ENCODE peak calls at places on chromosomes 13 and 19, in four cellular contexts. Q is choroid plexus epithelial cell, A is fibroblast of lung, F is K562. Y is an unnamed sample.

GRCh38 chr19:38596057-38596981 is 21.4 kb downstream of the MAP4K1 start:
- DNase-seq in F (peak), Q (peak), A (no peak), Y (peak)

GRCh38 chr13:80571346-80572307 is 230.7 kb upstream of the SPRY2 start:
- DNase-seq in Q (no peak), A (no peak), F (no peak), Y (no peak)

GRCh38 chr13:98537306-98537705 is 39.6 kb downstream of the STK24 start:
- DNase-seq in Q (no peak), F (no peak), A (no peak), Y (no peak)

GRCh38 chr13:45875951-45876350 is 24.4 kb upstream of the SIAH3 start:
- DNase-seq in F (no peak), A (no peak), Q (no peak), Y (no peak)

GRCh38 chr13:46378411-46378810 is 8.6 kb downstream of the RUBCNL start:
- DNase-seq in A (no peak), Q (no peak), F (no peak), Y (no peak)

GRCh38 chr19:55210120-55210493 is 806 bp upstream of the PTPRH start:
- DNase-seq in Q (peak), F (no peak), A (peak), Y (no peak)

GRCh38 chr19:28731577-28731976 is 481.4 kb downstream of the UQCRFS1 start:
- DNase-seq in A (no peak), Q (no peak), F (no peak), Y (no peak)

GRCh38 chr13:74056829-74057564 is 77.2 kb downstream of the KLF12 start:
- DNase-seq in A (no peak), F (no peak), Q (peak), Y (no peak)

GRCh38 chr13:98189841-98190505 is 12.9 kb upstream of the RNF113B start:
- DNase-seq in Q (no peak), F (no peak), A (no peak), Y (no peak)

GRCh38 chr19:55472463-55472862 is 4.0 kb upstream of the ZNF628 start:
- DNase-seq in F (no peak), Q (peak), A (peak), Y (no peak)

GRCh38 chr13:47463726-47464125 is 537.3 kb downstream of the SUCLA2 start:
- DNase-seq in F (no peak), A (peak), Q (peak), Y (peak)

GRCh38 chr13:50635504-50635903 is 208.0 kb downstream of the DLEU7 start:
- DNase-seq in F (no peak), Q (peak), A (no peak), Y (no peak)

GRCh38 chr19:55691561-55692481 is 16.8 kb downstream of the EPN1 start:
- DNase-seq in F (no peak), Q (no peak), A (no peak), Y (no peak)

GRCh38 chr13:47233734-47234133 is 336.9 kb upstream of the HTR2A start:
- DNase-seq in Q (no peak), A (no peak), F (no peak), Y (no peak)

GRCh38 chr13:82962422-82962821 is 919.9 kb downstream of the SLITRK1 start:
- DNase-seq in A (peak), F (no peak), Q (peak), Y (no peak)

GRCh38 chr19:52993342-52994178 is 20.2 kb upstream of the ERVV-1 start:
- DNase-seq in A (peak), F (peak), Q (peak), Y (peak)

GRCh38 chr13:49997935-49998334 is 1.1 kb downstream of the TRIM13 start:
- DNase-seq in F (no peak), Q (no peak), A (no peak), Y (no peak)

GRCh38 chr19:7914598-7915045 is at the start of gene TGFBR3L:
- DNase-seq in F (no peak), Q (no peak), A (no peak), Y (no peak)

GRCh38 chr19:19385900-19386339 is 19.6 kb upstream of the GATAD2A start:
- DNase-seq in F (no peak), A (peak), Q (peak), Y (peak)

GRCh38 chr19:19387108-19387507 is 18.4 kb upstream of the GATAD2A start:
- DNase-seq in A (no peak), F (no peak), Q (no peak), Y (no peak)

GRCh38 chr19:19385131-19385899 is 20.2 kb upstream of the GATAD2A start:
- DNase-seq in A (peak), F (peak), Q (peak), Y (peak)

GRCh38 chr19:19384486-19384885 is 21.0 kb upstream of the GATAD2A start:
- DNase-seq in A (no peak), F (no peak), Q (no peak), Y (no peak)

GRCh38 chr19:19386373-19386869 is 19.1 kb upstream of the GATAD2A start:
- DNase-seq in Q (no peak), A (no peak), F (peak), Y (no peak)
- TF ChIP-seq CTCF in Q (peak), A (peak), F (peak), Y (no peak)

GRCh38 chr13:28429096-28429495 is 65.8 kb downstream of the FLT1 start:
- DNase-seq in A (no peak), Q (no peak), F (no peak), Y (no peak)
- TF ChIP-seq CTCF in A (no peak), Q (no peak), F (no peak), Y (no peak)

DNA sequence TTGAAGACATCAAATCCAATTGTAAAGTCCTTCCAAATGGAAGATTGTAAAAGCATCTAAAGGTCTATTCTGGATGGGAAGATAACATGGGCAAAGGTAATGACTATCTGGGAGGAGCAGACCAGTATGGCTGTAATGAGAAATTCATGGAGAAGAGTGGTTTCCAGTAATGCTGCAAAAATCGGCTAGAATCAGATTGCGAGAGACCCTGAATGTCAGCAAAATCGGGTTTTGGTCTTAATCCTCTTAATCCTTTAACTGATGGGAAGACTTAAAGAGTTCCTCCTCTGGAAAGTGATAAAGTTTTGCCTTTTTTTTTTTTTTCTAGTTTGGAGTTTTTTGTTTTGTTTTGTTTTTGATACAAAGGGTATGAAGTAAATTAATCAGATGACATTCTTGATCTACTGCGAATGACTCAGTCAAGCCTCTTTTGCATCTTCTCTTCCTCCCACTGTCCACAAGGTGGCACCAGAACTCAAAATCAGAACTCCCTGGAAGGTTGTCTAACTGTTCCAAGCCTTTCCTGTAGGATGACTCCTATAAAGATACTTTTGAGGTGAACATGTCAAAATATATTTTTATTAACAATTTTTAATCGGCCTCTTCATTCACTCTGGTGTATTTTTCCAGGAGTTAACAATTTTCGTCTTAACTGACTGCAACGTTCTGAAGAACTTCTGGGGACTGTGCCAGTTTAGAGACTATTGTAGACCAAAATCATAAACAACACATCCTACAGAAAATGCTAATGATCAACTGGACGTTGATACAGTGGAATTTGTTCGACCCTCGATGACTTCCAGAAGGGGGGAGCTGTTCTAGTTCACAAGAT is 213.3 kb upstream of the MIR17HG start:
- DNase-seq in Q (peak), A (peak), F (peak), Y (peak)
- TF ChIP-seq CTCF in Q (peak), A (peak), F (peak), Y (peak)

DNA sequence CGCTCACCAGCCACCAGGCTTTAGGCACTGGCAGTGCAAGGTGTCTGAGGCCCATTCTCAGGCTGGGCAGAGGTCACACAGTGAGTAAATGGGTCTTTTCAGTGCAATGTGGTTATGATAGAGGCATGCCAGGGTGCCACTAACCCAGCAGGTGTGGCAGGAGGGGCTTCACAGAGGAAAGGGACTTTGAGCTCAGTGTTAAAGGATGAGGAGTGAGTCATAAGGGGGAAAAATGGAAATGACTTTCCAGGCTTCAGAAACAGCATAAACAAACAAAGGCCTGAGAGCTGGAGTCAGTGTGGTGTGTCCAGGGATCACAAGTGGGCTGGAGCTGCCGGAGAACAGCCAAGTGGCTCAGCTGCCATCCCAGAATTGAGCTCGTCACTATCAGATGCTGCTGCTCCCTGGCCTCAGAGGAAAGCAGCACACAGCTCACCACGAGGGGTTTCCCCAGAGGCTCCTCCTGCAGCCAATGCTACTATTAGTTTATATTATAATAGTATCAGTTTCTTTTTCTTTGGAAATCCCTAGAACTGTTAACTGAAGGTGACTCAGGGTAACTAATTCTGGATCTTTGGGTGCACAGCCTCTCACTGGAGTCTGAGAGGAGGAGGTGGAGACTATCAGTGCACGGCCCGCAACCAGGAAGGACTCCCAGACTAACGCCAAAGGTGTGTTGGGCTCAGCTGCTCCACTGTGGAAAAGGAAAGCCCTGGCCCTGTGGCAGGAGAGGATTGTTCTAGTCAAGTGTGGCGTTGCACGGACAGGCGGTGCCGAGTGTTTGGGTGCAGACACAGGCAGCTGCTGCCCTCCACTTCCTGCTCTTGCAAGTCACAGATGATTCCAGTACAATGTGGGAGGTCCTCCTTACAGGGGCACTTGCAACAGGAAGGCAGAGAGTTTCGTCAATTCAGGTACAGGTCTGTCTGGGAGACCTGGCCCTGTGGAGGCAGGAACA is 39.5 kb downstream of the DHRS12 start:
- DNase-seq in A (peak), Q (peak), F (no peak), Y (no peak)
- TF ChIP-seq CTCF in A (peak), Q (peak), F (no peak), Y (no peak)